ENCODE peak calls at places on chromosomes 13 and 19, in seven cellular contexts. J is iPS-NIHi11; A is GM12878; I is NCI-H2171; E is endothelial cell; X is stimulated activated naive CD4-positive, alpha-beta T cell treated with Interleukin-2 at 50 U/mL for 16 hours; Z is thyroid gland. Q is an unnamed sample.

GRCh38 chr19:29849234-29849633 is 37.4 kb downstream of the CCNE1 start:
- DNase-seq in E (no peak), I (no peak), A (no peak), X (no peak), J (no peak), Z (no peak), Q (no peak)

GRCh38 chr13:37134411-37135041 is 29.1 kb upstream of the CSNK1A1L start:
- DNase-seq in X (no peak), Z (no peak), A (no peak), I (no peak), J (no peak), E (no peak), Q (no peak)

GRCh38 chr19:42120276-42121010 is 11.8 kb downstream of the POU2F2 start:
- DNase-seq in I (no peak), J (no peak), A (no peak), E (no peak), Z (no peak), X (no peak), Q (no peak)

GRCh38 chr19:41308450-41309224 is 1.3 kb upstream of the CCDC97 start:
- DNase-seq in A (peak; percentile 76), Z (peak; percentile 92), J (peak; percentile 85), I (peak; percentile 64), X (peak; percentile 88), E (peak; percentile 95), Q (peak; percentile 99)

GRCh38 chr19:39416626-39417120 is 4.2 kb downstream of the PLEKHG2 start:
- DNase-seq in X (no peak), E (no peak), A (no peak), I (no peak), J (peak; percentile 56), Z (no peak), Q (no peak)

GRCh38 chr13:110352735-110353134 is 45.7 kb downstream of the COL4A2 start:
- DNase-seq in J (peak; percentile 70), I (no peak), Z (no peak), E (peak; percentile 39), A (no peak), X (no peak), Q (no peak)

GRCh38 chr19:34967551-34967950 is 3.5 kb upstream of the ZNF792 start:
- DNase-seq in I (no peak), Z (no peak), J (no peak), X (no peak), A (no peak), E (no peak), Q (peak; percentile 89)

GRCh38 chr19:44648536-44649370 is 5.0 kb downstream of the PVR start:
- DNase-seq in J (no peak), A (no peak), I (no peak), E (no peak), X (no peak), Z (peak; percentile 83), Q (no peak)

GRCh38 chr19:22606954-22607652 is 27.0 kb upstream of the ZNF492 start:
- DNase-seq in X (no peak), I (no peak), A (no peak), E (no peak), J (no peak), Z (no peak), Q (peak; percentile 88)

GRCh38 chr13:73691891-73692290 is 442.3 kb downstream of the KLF12 start:
- DNase-seq in A (no peak), J (no peak), E (no peak), X (no peak), I (no peak), Z (no peak), Q (no peak)

GRCh38 chr13:18212873-18213272 is 968.8 kb downstream of the TUBA3C start:
- DNase-seq in A (no peak), I (no peak), J (no peak), E (no peak), X (no peak), Z (peak; percentile 12), Q (no peak)

GRCh38 chr19:18519962-18520847 is 1.7 kb downstream of the ELL start:
- DNase-seq in J (peak; percentile 58), X (peak; percentile 43), Z (peak; percentile 83), I (peak; percentile 52), E (peak; percentile 64), A (no peak), Q (no peak)

GRCh38 chr19:41872775-41873647 is 4.1 kb upstream of the CD79A start:
- DNase-seq in Z (peak; percentile 57), I (peak; percentile 64), A (no peak), E (peak; percentile 85), X (peak; percentile 53), J (peak; percentile 74), Q (no peak)

GRCh38 chr13:37811441-37811840 is 58.1 kb downstream of the TRPC4 start:
- DNase-seq in E (no peak), X (no peak), J (no peak), I (no peak), Z (no peak), A (no peak), Q (no peak)

GRCh38 chr13:92221916-92222315 is 823.5 kb downstream of the GPC5 start:
- DNase-seq in X (no peak), A (no peak), I (no peak), E (no peak), J (no peak), Z (no peak), Q (no peak)

GRCh38 chr13:27634231-27634630 is 12.5 kb downstream of the POLR1D start:
- DNase-seq in Z (no peak), E (no peak), J (no peak), X (no peak), A (no peak), I (no peak), Q (no peak)

GRCh38 chr13:94176576-94176975 is 302.9 kb downstream of the DCT start:
- DNase-seq in Z (no peak), A (no peak), X (no peak), J (no peak), E (no peak), I (no peak), Q (no peak)

GRCh38 chr13:91078093-91078679 is 269.3 kb upstream of the MIR17HG start:
- DNase-seq in Z (no peak), A (no peak), J (no peak), E (no peak), X (no peak), I (no peak), Q (no peak)

GRCh38 chr13:112874751-112875300 is 94.2 kb upstream of the MCF2L start:
- DNase-seq in J (no peak), Z (no peak), A (no peak), X (no peak), I (no peak), E (no peak), Q (no peak)

GRCh38 chr19:18931316-18932162 is 9.5 kb downstream of the HOMER3 start:
- DNase-seq in A (no peak), I (no peak), J (no peak), E (no peak), Z (no peak), X (no peak), Q (no peak)

GRCh38 chr19:18291590-18292459 is 10.4 kb upstream of the JUND start:
- DNase-seq in A (no peak), X (peak; percentile 81), I (no peak), E (peak; percentile 64), Z (peak; percentile 93), J (peak; percentile 64), Q (no peak)

GRCh38 chr19:29841559-29842367 is 30.0 kb downstream of the CCNE1 start:
- DNase-seq in A (no peak), E (no peak), Z (peak; percentile 38), J (peak; percentile 67), X (no peak), I (no peak), Q (peak; percentile 70)

GRCh38 chr19:55079400-55080038 is 3.9 kb downstream of the EPS8L1 start:
- DNase-seq in Z (no peak), J (no peak), E (no peak), I (no peak), A (no peak), X (no peak), Q (no peak)

GRCh38 chr13:51674276-51674675 is 90.0 kb downstream of the WDFY2 start:
- DNase-seq in J (peak; percentile 48), E (no peak), Z (peak; percentile 91), I (no peak), X (no peak), A (no peak), Q (no peak)

Q was measured in esophagus muscularis mucosa.